ENCODE peak calls at places on chromosomes 5 and 9, in ten cellular contexts. N, G, J, S, T, E, U, D, O and H are unnamed samples.
A peak's percentile ranks its signal among the peaks of the same experiment; 100 is the strongest.

GRCh38 chr9:109286981-109287380 is 33.9 kb downstream of the EPB41L4B start:
- DNase-seq in G (no peak), D (no peak), J (no peak), S (no peak), U (no peak), N (no peak), T (no peak), O (peak; percentile 41), E (no peak), H (peak; percentile 62)

GRCh38 chr5:178450121-178450631 is 140.0 kb downstream of the COL23A1 start:
- DNase-seq in G (no peak), D (no peak), N (no peak), T (no peak), J (no peak), O (no peak), E (no peak), S (no peak), U (no peak), H (no peak)

GRCh38 chr5:75434107-75434506 is 77.3 kb downstream of the CERT1 start:
- DNase-seq in T (no peak), D (no peak), S (no peak), N (no peak), E (no peak), G (no peak), J (no peak), O (peak; percentile 17), U (no peak), H (no peak)

GRCh38 chr5:57538341-57538955 is 55.8 kb upstream of the ACTBL2 start:
- DNase-seq in J (no peak), E (no peak), D (no peak), S (peak; percentile 20), G (no peak), U (no peak), N (no peak), T (peak; percentile 19), O (peak; percentile 57), H (no peak)

GRCh38 chr5:126460977-126461376 is 37.8 kb downstream of the GRAMD2B start:
- DNase-seq in U (no peak), D (no peak), O (no peak), E (no peak), T (no peak), S (no peak), J (no peak), N (no peak), G (peak; percentile 52), H (no peak)

GRCh38 chr9:34501889-34502425 is 20.8 kb downstream of the ENHO start:
- DNase-seq in D (peak; percentile 36), N (no peak), S (peak; percentile 58), O (peak; percentile 62), T (peak; percentile 98), U (no peak), G (no peak), J (no peak), E (peak; percentile 70), H (no peak)

GRCh38 chr9:128062856-128063831 is 4.0 kb downstream of the NAIF1 start:
- DNase-seq in N (no peak), U (no peak), S (no peak), D (no peak), J (no peak), E (no peak), O (no peak), G (no peak), T (no peak), H (no peak)

GRCh38 chr5:149310947-149311675 is 34.2 kb upstream of the GRPEL2 start:
- DNase-seq in D (peak; percentile 2), J (no peak), S (no peak), T (no peak), U (no peak), E (peak; percentile 64), O (peak; percentile 89), N (no peak), G (no peak), H (no peak)

GRCh38 chr9:21549251-21549765 is 67.2 kb upstream of the IFNE start:
- DNase-seq in T (no peak), J (no peak), E (no peak), D (no peak), N (no peak), S (peak; percentile 63), U (no peak), G (no peak), O (peak; percentile 99), H (peak; percentile 30)

GRCh38 chr5:149172261-149172660 is 31.0 kb downstream of the ABLIM3 start:
- DNase-seq in J (no peak), N (no peak), G (no peak), O (peak; percentile 79), E (no peak), U (no peak), S (no peak), T (no peak), D (no peak), H (no peak)

GRCh38 chr5:53877243-53877642 is 316.8 kb downstream of the NDUFS4 start:
- DNase-seq in S (no peak), G (no peak), E (no peak), N (no peak), O (peak; percentile 23), D (no peak), U (no peak), J (no peak), T (no peak), H (no peak)

GRCh38 chr5:4661326-4661725 is 478.8 kb upstream of the ADAMTS16 start:
- DNase-seq in D (no peak), N (no peak), U (peak; percentile 53), J (no peak), S (no peak), T (no peak), O (no peak), E (no peak), G (no peak), H (no peak)

GRCh38 chr5:102971693-102972293 is 148.1 kb downstream of the GIN1 start:
- DNase-seq in D (no peak), O (peak; percentile 76), S (peak; percentile 15), U (no peak), G (no peak), J (no peak), N (peak; percentile 7), T (peak; percentile 51), E (no peak), H (no peak)

GRCh38 chr5:81786509-81786908 is 35.6 kb upstream of the SSBP2 start:
- DNase-seq in J (no peak), U (no peak), O (no peak), G (no peak), E (no peak), T (no peak), D (no peak), S (no peak), N (no peak), H (no peak)

GRCh38 chr5:74648835-74649286 is 8.3 kb upstream of the ENC1 start:
- DNase-seq in D (peak; percentile 76), E (no peak), U (peak; percentile 57), G (peak; percentile 67), T (peak; percentile 71), S (peak; percentile 84), N (peak; percentile 66), J (peak; percentile 31), O (peak; percentile 80), H (no peak)

GRCh38 chr5:30849801-30850370 is 343.6 kb upstream of the CDH6 start:
- DNase-seq in E (no peak), J (no peak), S (no peak), D (no peak), N (no peak), U (no peak), T (no peak), O (peak; percentile 98), G (no peak), H (no peak)

GRCh38 chr5:130795037-130795436 is 370.0 kb downstream of the HINT1 start:
- DNase-seq in U (no peak), T (no peak), O (no peak), G (no peak), D (no peak), N (no peak), S (no peak), J (no peak), E (no peak), H (no peak)

GRCh38 chr5:154444559-154445421 is 1.0 kb upstream of the SAP30L start:
- DNase-seq in S (peak; percentile 26), T (no peak), U (no peak), O (no peak), G (no peak), J (peak; percentile 15), N (peak; percentile 31), D (no peak), E (no peak), H (no peak)

GRCh38 chr5:8829322-8830029 is 716.4 kb downstream of the SEMA5A start:
- DNase-seq in E (no peak), N (no peak), O (peak; percentile 99), S (no peak), G (no peak), D (no peak), J (no peak), T (no peak), U (no peak), H (no peak)

GRCh38 chr5:62732677-62733121 is 154.1 kb downstream of the LRRC70 start:
- DNase-seq in G (peak; percentile 23), J (no peak), O (peak; percentile 10), D (peak; percentile 4), T (peak; percentile 34), N (no peak), U (no peak), E (no peak), S (peak; percentile 53), H (no peak)

GRCh38 chr9:19939890-19940289 is 151.1 kb upstream of the SLC24A2 start:
- DNase-seq in N (no peak), E (no peak), J (no peak), U (no peak), O (no peak), S (no peak), D (no peak), T (no peak), G (peak; percentile 65), H (no peak)

GRCh38 chr9:126556560-126557250 is 57.0 kb upstream of the LMX1B start:
- DNase-seq in N (no peak), T (no peak), O (no peak), J (no peak), S (no peak), U (no peak), G (no peak), E (no peak), D (no peak), H (no peak)

GRCh38 chr5:168055141-168055680 is 236.2 kb upstream of the WWC1 start:
- DNase-seq in D (no peak), J (no peak), N (no peak), S (no peak), E (no peak), O (no peak), U (no peak), T (no peak), G (no peak), H (no peak)

GRCh38 chr5:93044860-93045666 is 536.0 kb downstream of the NR2F1-AS1 start:
- DNase-seq in E (no peak), J (no peak), O (no peak), N (no peak), T (no peak), U (no peak), D (peak; percentile 32), S (no peak), G (no peak), H (no peak)

GRCh38 chr9:115263731-115264130 is 145.8 kb upstream of the TNC start:
- DNase-seq in J (no peak), G (no peak), T (no peak), D (no peak), U (no peak), O (peak; percentile 30), N (no peak), E (no peak), S (no peak), H (no peak)

GRCh38 chr5:95864944-95865504 is 42.5 kb upstream of the GLRX start:
- DNase-seq in D (no peak), G (no peak), U (no peak), E (no peak), J (no peak), S (peak; percentile 36), N (no peak), O (no peak), T (no peak), H (no peak)

GRCh38 chr9:33620738-33621439 is 96.8 kb downstream of the ANKRD18B start:
- DNase-seq in O (peak; percentile 81), U (peak; percentile 28), J (no peak), S (peak; percentile 24), G (peak; percentile 2), N (no peak), E (no peak), D (peak; percentile 48), T (no peak), H (no peak)

GRCh38 chr5:112923148-112923917 is 1.3 kb upstream of the REEP5 start:
- DNase-seq in T (peak; percentile 2), N (peak; percentile 44), D (no peak), J (no peak), E (no peak), U (no peak), S (no peak), O (no peak), G (no peak), H (no peak)